ENCODE peak calls at places on chromosomes 6 and 20, in four cellular contexts. G is K562, R is HepG2, Y is GM12878. Z is an unnamed sample.
A peak's percentile ranks its signal among the peaks of the same experiment; 100 is the strongest.

GRCh38 chr6:126030045-126030444 is 43.7 kb downstream of the TRMT11 start:
- DNase-seq in G (no peak), R (no peak), Y (no peak), Z (no peak)

GRCh38 chr20:59988141-59988540 is 29.9 kb downstream of the CDH26 start:
- DNase-seq in Y (no peak), R (no peak), G (no peak), Z (peak; percentile 56)

GRCh38 chr20:39943336-39943735 is 745.7 kb downstream of the MAFB start:
- DNase-seq in R (no peak), Y (no peak), G (no peak), Z (no peak)

GRCh38 chr6:163165922-163166321 is 248.6 kb upstream of the QKI start:
- DNase-seq in Y (no peak), G (no peak), R (no peak), Z (no peak)

GRCh38 chr6:124927806-124928205 is 34.4 kb upstream of the RNF217 start:
- DNase-seq in G (no peak), R (no peak), Y (no peak), Z (no peak)

GRCh38 chr6:137911675-137912158 is 44.7 kb downstream of the TNFAIP3 start:
- DNase-seq in R (no peak), Y (no peak), G (no peak), Z (no peak)

GRCh38 chr6:53634184-53634631 is 31.3 kb downstream of the KLHL31 start:
- DNase-seq in Y (no peak), R (peak; percentile 85), G (no peak), Z (no peak)

GRCh38 chr6:131924881-131925474 is 26.2 kb downstream of the CCN2 start:
- DNase-seq in R (peak; percentile 77), G (peak; percentile 8), Y (no peak), Z (peak; percentile 44)

DNA sequence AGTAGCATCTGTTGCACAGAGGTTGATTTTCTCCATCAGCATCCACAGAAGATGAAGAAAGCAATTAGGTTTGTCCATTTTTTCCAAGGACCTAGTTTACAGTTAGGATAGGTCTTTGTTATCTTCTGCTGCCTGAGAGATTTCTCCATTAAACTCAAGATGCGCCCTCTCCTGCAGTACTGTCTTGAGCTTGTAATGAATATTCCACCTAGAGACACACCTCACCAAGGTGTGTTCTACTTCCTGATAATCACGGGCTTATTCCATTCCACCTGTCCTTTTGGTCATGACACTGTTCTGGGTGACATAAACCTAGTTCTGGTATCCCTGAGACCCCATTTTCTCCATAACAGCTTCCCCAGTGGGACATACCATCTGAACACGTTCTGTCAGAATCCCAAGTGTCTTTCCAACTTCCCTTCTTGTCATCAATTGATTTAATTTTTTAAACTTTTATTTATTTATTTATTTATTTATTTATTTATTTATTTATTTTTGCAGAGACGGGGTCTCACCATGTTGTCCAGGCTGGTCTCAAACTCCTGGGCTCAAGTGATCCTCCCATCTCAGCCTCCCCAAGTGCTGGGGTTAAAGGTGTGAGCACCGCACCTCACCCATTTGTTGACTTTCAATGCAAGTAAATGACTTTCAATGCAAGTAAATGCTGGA is 75.6 kb upstream of the HS3ST5 start:
- DNase-seq in R (no peak), G (no peak), Y (no peak), Z (no peak)
- TF ChIP-seq KDM1A in R (no peak), G (no peak), Y (no peak), Z (no peak)

GRCh38 chr6:109922851-109923250 is 55.3 kb upstream of the GPR6 start:
- DNase-seq in G (no peak), R (no peak), Y (no peak), Z (no peak)
- TF ChIP-seq CHD2 in G (no peak), R (no peak), Y (no peak), Z (no peak)

GRCh38 chr6:13445005-13445743 is 42.2 kb downstream of the GFOD1 start:
- DNase-seq in R (no peak), G (peak; percentile 44), Y (no peak), Z (no peak)
- TF ChIP-seq MYC in R (no peak), G (no peak), Y (no peak), Z (no peak)

GRCh38 chr6:31400467-31401289 is 2.7 kb upstream of the MICA start:
- DNase-seq in Y (no peak), G (peak; percentile 88), R (peak; percentile 65), Z (no peak)
- TF ChIP-seq KDM1A in Y (no peak), G (no peak), R (no peak), Z (no peak)

GRCh38 chr6:72182337-72183246 is 296.2 kb downstream of the RIMS1 start:
- DNase-seq in R (no peak), G (peak; percentile 2), Y (no peak), Z (peak; percentile 2)
- TF ChIP-seq CHD2 in R (no peak), G (no peak), Y (no peak), Z (no peak)

GRCh38 chr6:70274338-70274737 is 28.5 kb downstream of the COL9A1 start:
- DNase-seq in R (no peak), Y (no peak), G (no peak), Z (no peak)

GRCh38 chr6:70280462-70280861 is 22.4 kb downstream of the COL9A1 start:
- DNase-seq in G (peak; percentile 14), Y (no peak), R (no peak), Z (no peak)

GRCh38 chr6:70281923-70282902 is 20.7 kb downstream of the COL9A1 start:
- DNase-seq in G (peak; percentile 80), R (no peak), Y (no peak), Z (no peak)

GRCh38 chr6:70282906-70283461 is 19.9 kb downstream of the COL9A1 start:
- DNase-seq in Y (no peak), G (no peak), R (no peak), Z (no peak)

DNA sequence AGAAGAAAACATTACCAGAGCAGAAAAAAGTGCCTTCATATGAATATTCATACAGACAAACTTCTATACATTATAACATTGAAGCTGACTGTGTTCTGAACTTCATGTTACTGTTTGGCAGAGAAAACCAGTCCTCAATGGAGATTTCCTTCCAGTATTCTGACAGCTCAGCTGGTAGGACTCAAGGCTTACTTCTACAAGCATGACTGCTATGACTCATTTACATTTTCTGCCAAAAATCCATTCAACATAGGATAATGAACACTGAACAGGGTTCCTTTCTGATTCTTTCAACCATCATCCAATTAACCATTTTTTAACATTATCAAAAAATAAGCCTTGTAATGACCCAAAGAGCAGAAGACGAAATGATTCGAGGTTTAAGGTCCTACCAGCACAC is 25.4 kb downstream of the COL9A1 start:
- DNase-seq in Y (no peak), G (no peak), R (no peak), Z (no peak)
- TF ChIP-seq MYC in Y (no peak), G (no peak), R (no peak), Z (no peak)

DNA sequence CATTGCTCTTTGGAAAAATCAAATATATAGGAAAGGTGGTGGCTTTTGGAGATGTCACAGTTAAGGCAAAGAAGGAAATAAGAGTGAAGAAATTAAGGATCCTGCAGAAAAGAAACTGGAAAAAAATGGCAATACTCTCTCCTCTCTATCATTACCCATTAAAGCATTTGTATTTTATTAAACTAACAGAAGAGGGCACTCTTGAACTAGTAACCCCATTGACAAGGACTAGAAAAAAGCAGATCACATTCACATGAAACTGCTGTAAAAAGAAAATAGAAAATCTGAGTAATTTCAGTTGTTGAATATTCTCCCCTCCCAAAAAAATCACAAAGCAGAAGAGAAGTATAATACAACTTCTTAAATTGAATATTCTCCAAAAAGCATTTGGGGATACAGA is 104.1 kb upstream of the SLC35B3 start:
- DNase-seq in Y (no peak), G (peak; percentile 2), R (peak; percentile 28), Z (peak; percentile 3)
- TF ChIP-seq KDM1A in Y (no peak), G (no peak), R (no peak), Z (no peak)

DNA sequence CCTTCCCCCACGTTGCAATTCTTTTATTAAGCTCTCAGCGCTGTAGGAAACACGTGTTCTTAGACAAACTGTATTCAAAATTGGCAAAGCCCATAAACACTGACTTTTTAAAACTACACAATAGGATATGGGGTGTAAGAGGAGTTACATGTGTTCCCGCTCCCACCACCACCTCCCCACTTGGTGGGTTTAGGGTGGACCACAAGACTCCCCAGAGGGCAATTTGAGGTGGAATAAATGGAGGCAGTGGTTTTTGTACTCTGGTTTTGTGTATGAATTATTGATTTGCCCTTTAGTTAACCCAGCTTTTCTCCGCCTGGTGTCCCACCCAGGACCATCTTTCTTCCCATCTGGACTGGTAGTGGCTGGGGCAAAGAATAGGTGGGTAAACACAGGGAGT is 3.7 kb downstream of the UQCC2 start:
- DNase-seq in G (no peak), R (no peak), Y (no peak), Z (no peak)
- TF ChIP-seq CHD2 in G (no peak), R (no peak), Y (no peak), Z (no peak)